ENCODE peak calls at places on chromosomes 4 and X, in five cellular contexts. N is lower leg skin, K is psoas muscle, Q is heart right ventricle, H is HFF-Myc. P is an unnamed sample.

GRCh38 chrX:46770006-46770816 is 11.3 kb upstream of the SLC9A7 start:
- DNase-seq in N (no peak), K (no peak), Q (no peak), H (no peak), P (peak; percentile 61)

GRCh38 chr4:13455411-13455810 is 28.7 kb downstream of the RAB28 start:
- DNase-seq in N (no peak), K (no peak), Q (no peak), H (peak; percentile 9), P (peak; percentile 10)

GRCh38 chr4:166318810-166319525 is 445.9 kb downstream of the TLL1 start:
- DNase-seq in N (no peak), K (no peak), Q (no peak), H (peak; percentile 14), P (peak; percentile 72)

GRCh38 chr4:7282094-7282370 is 89.7 kb downstream of the SORCS2 start:
- DNase-seq in N (no peak), K (no peak), Q (no peak), H (no peak), P (no peak)

GRCh38 chr4:12674184-12674583 is 810.0 kb downstream of the RAB28 start:
- DNase-seq in N (no peak), K (no peak), Q (no peak), H (no peak), P (no peak)

GRCh38 chr4:23135792-23136645 is 443.3 kb downstream of the GBA3 start:
- DNase-seq in N (no peak), K (no peak), Q (no peak), H (peak; percentile 12), P (peak; percentile 45)

GRCh38 chr4:39526810-39527295 is 386 bp downstream of the UGDH start:
- DNase-seq in N (peak; percentile 84), K (no peak), Q (no peak), H (no peak), P (peak; percentile 32)

GRCh38 chr4:15875663-15876460 is 62.7 kb downstream of the FGFBP1 start:
- DNase-seq in N (no peak), K (no peak), Q (no peak), H (no peak), P (no peak)

GRCh38 chrX:117701050-117701449 is 415.6 kb downstream of the KLHL13 start:
- DNase-seq in N (no peak), K (no peak), Q (no peak), H (no peak), P (no peak)

GRCh38 chr4:183241771-183242170 is 78.3 kb downstream of the CLDN22 start:
- DNase-seq in N (no peak), K (no peak), Q (no peak), H (no peak), P (peak; percentile 16)

GRCh38 chr4:2804449-2804972 is 11.6 kb downstream of the SH3BP2 start:
- DNase-seq in N (peak; percentile 86), K (no peak), Q (no peak), H (no peak), P (no peak)

GRCh38 chr4:16532240-16532990 is 306.1 kb upstream of the TAPT1 start:
- DNase-seq in N (no peak), K (no peak), Q (no peak), H (peak; percentile 45), P (peak; percentile 99)

GRCh38 chrX:150366951-150367545 is 3.9 kb downstream of the MAMLD1 start:
- DNase-seq in N (no peak), K (no peak), Q (no peak), H (no peak), P (peak; percentile 50)

GRCh38 chr4:156476359-156476758 is 495.2 kb downstream of the PDGFC start:
- DNase-seq in N (no peak), K (no peak), Q (no peak), H (peak; percentile 81), P (peak; percentile 94)

GRCh38 chr4:177322156-177322685 is 12.5 kb downstream of the NEIL3 start:
- DNase-seq in N (no peak), K (no peak), Q (no peak), H (no peak), P (peak; percentile 42)

GRCh38 chr4:80279751-80280150 is 13.3 kb downstream of the FGF5 start:
- DNase-seq in N (no peak), K (no peak), Q (no peak), H (no peak), P (no peak)

GRCh38 chr4:153159728-153160221 is 44.5 kb upstream of the TRIM2 start:
- DNase-seq in N (no peak), K (no peak), Q (no peak), H (no peak), P (peak; percentile 89)

GRCh38 chr4:107035711-107036601 is at the start of gene DKK2:
- DNase-seq in N (peak; percentile 91), K (peak; percentile 27), Q (no peak), H (no peak), P (peak; percentile 22)

GRCh38 chrX:106201502-106202178 is 33.5 kb downstream of the PWWP3B start:
- DNase-seq in N (no peak), K (no peak), Q (no peak), H (no peak), P (no peak)

GRCh38 chr4:76748649-76749048 is 149.3 kb downstream of the SOWAHB start:
- DNase-seq in N (no peak), K (no peak), Q (no peak), H (no peak), P (peak; percentile 57)

GRCh38 chr4:151921371-151921770 is 160.6 kb upstream of the GATB start:
- DNase-seq in N (no peak), K (no peak), Q (no peak), H (peak; percentile 16), P (peak; percentile 55)

GRCh38 chrX:103215037-103215767 is at the start of gene BEX4:
- DNase-seq in N (peak; percentile 96), K (peak; percentile 79), Q (peak; percentile 83), H (peak; percentile 29), P (peak; percentile 42)

GRCh38 chrX:11381464-11381863 is 88.3 kb downstream of the AMELX start:
- DNase-seq in N (no peak), K (no peak), Q (no peak), H (peak; percentile 32), P (peak; percentile 78)

GRCh38 chr4:924107-925096 is 7.7 kb downstream of the GAK start:
- DNase-seq in N (peak; percentile 84), K (no peak), Q (no peak), H (no peak), P (peak; percentile 59)

GRCh38 chr4:115759231-115759630 is 645.8 kb upstream of the NDST4 start:
- DNase-seq in N (no peak), K (no peak), Q (no peak), H (no peak), P (no peak)
- TF ChIP-seq CTCF in N (no peak), K (no peak), Q (no peak), H (no peak), P (no peak)

GRCh38 chr4:159284733-159285132 is 181.9 kb downstream of the RAPGEF2 start:
- DNase-seq in N (no peak), K (no peak), Q (no peak), H (no peak), P (no peak)

GRCh38 chr4:159281781-159282180 is 178.9 kb downstream of the RAPGEF2 start:
- DNase-seq in N (no peak), K (no peak), Q (no peak), H (no peak), P (peak; percentile 27)

GRCh38 chr4:159280442-159281172 is 177.7 kb downstream of the RAPGEF2 start:
- DNase-seq in N (no peak), K (no peak), Q (no peak), H (no peak), P (no peak)

GRCh38 chr4:159282944-159283343 is 180.1 kb downstream of the RAPGEF2 start:
- DNase-seq in N (no peak), K (no peak), Q (no peak), H (no peak), P (no peak)

DNA sequence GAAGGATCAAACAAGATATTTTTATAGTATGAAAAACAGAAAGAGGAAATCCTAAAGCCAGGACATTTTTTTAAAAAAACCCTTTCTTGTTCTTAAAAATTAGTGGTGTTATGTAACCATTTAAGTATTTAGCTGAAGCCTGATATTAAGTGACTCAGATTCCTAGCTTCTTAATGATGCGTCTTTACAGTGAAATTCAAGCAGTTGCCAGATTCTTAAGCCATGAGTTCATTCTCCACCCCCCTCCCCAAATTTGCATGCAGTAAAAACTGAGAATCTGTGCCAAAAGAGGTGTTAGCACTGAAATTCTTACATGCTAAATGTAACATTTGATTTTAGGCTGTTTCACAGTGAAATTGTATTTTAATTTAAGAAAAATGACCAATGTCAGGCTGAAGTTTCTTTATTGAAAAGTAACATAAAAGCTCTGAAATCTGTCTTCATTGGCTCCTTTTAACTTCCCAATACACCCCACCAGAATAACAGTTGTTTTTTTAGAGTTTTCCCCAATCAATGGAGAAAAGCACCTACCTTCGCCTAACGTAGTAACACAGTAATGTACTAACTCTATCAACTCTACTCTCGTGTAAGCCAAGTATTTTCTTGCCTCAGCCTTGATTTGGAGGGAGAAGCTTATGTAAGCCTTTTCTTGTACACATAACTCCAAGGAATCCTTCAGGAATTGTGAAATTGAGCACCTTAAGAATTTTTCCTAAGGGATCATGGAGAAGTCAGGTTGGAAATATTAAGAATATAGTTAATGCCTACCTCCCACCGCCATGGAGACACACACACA is 181.0 kb downstream of the RAPGEF2 start:
- DNase-seq in N (no peak), K (no peak), Q (no peak), H (peak; percentile 63), P (peak; percentile 88)
- H3K4me3 ChIP-seq in N (no peak overlapping the region), K (no peak overlapping the region), Q (peak overlapping the region; percentile 5), H (no peak overlapping the region), P (peak overlapping the region; percentile 20)

DNA sequence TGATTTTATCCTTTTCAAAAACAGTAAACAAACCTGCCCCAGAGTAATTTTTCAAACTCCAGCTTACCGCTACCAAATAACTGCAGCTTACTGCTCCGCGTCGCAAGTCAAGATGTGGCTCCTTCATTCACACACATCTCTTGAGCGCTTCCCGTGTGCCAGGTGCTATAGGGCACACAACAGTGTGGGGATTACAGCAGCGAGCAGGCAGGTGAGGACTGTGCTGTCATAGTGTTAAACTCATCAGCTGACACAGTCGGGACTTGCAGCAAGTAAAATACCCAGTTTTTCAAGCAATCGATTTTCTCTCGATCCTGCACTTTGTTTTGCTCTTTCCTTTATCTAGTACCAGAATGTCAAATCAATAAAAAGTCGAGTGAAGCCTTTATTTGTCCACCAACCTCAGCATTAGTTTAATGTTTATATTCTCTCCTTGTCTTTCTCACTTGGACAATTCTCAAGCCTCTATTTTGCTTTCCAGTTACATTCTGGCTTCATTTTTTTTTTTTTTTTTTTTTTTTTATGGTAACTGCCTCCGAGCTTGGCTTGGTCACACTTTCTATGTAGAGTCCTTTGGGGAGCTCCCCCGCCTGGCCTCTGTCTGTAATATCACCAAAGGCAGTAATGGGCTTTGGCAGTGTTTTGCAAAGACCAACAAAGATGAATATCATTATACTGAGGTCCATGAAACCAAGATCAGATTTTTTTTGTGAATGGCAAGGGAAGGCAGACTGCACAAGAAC is 8.3 kb upstream of the ASB5 start:
- DNase-seq in N (no peak), K (peak; percentile 40), Q (peak; percentile 44), H (no peak), P (peak; percentile 76)
- TF ChIP-seq CTCF in N (no peak), K (peak; percentile 62), Q (peak; percentile 65), H (peak; percentile 57), P (peak; percentile 75)

GRCh38 chrX:68989456-68989855 is 160.6 kb downstream of the EFNB1 start:
- DNase-seq in N (no peak), K (no peak), Q (no peak), H (no peak), P (no peak)

GRCh38 chrX:68989865-68990606 is 161.2 kb downstream of the EFNB1 start:
- DNase-seq in N (no peak), K (no peak), Q (peak; percentile 25), H (no peak), P (peak; percentile 88)

GRCh38 chrX:68990948-68991347 is 162.1 kb downstream of the EFNB1 start:
- DNase-seq in N (no peak), K (no peak), Q (no peak), H (no peak), P (no peak)

GRCh38 chrX:68991691-68992345 is 163.0 kb downstream of the EFNB1 start:
- DNase-seq in N (peak; percentile 9), K (no peak), Q (no peak), H (no peak), P (no peak)

GRCh38 chrX:68988865-68989264 is 160.0 kb downstream of the EFNB1 start:
- DNase-seq in N (no peak), K (no peak), Q (no peak), H (no peak), P (no peak)
- H3K4me3 ChIP-seq in N (no peak overlapping the region), K (no peak overlapping the region), Q (no peak overlapping the region), H (no peak overlapping the region), P (no peak overlapping the region)

P was measured in fibroblast of the aortic adventitia.